ENCODE peak calls at places on chromosome 19, in seven cellular contexts. P is AG04450; E is ELF-1; O is WTC11; C is naive thymus-derived CD8-positive, alpha-beta T cell; S is psoas muscle; W is MCF 10A. H is an unnamed sample.

GRCh38 chr19:12913871-12914690 is 5.0 kb downstream of the SYCE2 start:
- DNase-seq in P (no peak), E (peak), O (no peak), C (peak), S (no peak), W (no peak), H (no peak)

GRCh38 chr19:17326595-17326966 is 8.1 kb downstream of the ANO8 start:
- DNase-seq in P (no peak), E (peak), O (no peak), C (no peak), S (no peak), W (peak), H (no peak)

GRCh38 chr19:17797397-17798201 is 2.7 kb downstream of the B3GNT3 start:
- DNase-seq in P (no peak), E (no peak), O (no peak), C (no peak), S (no peak), W (peak), H (peak)

GRCh38 chr19:12345197-12345596 is 11.8 kb upstream of the ZNF563 start:
- DNase-seq in P (no peak), E (no peak), O (no peak), C (no peak), S (no peak), W (no peak), H (no peak)

GRCh38 chr19:47255947-47256687 is at the start of gene CCDC9:
- DNase-seq in P (peak), E (peak), O (peak), C (no peak), S (peak), W (peak), H (peak)

GRCh38 chr19:4768934-4769777 is 22.4 kb upstream of the FEM1A start:
- DNase-seq in P (peak), E (peak), O (peak), C (peak), S (peak), W (peak), H (peak)

GRCh38 chr19:34662919-34663318 is 14.0 kb downstream of the SCGB2B2 start:
- DNase-seq in P (no peak), E (peak), O (peak), C (peak), S (no peak), W (peak), H (peak)

GRCh38 chr19:46975918-46976782 is 43.5 kb upstream of the NPAS1 start:
- DNase-seq in P (peak), E (peak), O (peak), C (no peak), S (peak), W (peak), H (peak)

GRCh38 chr19:7224205-7224833 is 69.9 kb downstream of the INSR start:
- DNase-seq in P (no peak), E (peak), O (no peak), C (no peak), S (no peak), W (no peak), H (no peak)

GRCh38 chr19:860481-861098 is 1.1 kb downstream of the CFD start:
- DNase-seq in P (peak), E (peak), O (peak), C (peak), S (peak), W (peak), H (peak)

GRCh38 chr19:30046522-30046921 is 104.5 kb downstream of the URI1 start:
- DNase-seq in P (no peak), E (peak), O (no peak), C (no peak), S (no peak), W (no peak), H (peak)

GRCh38 chr19:16834747-16835146 is 5.5 kb downstream of the SIN3B start:
- DNase-seq in P (no peak), E (no peak), O (no peak), C (no peak), S (no peak), W (no peak), H (no peak)

GRCh38 chr19:4647676-4648644 is 8.6 kb downstream of the TNFAIP8L1 start:
- DNase-seq in P (no peak), E (peak), O (peak), C (no peak), S (peak), W (no peak), H (peak)

GRCh38 chr19:29628661-29629385 is 22.7 kb downstream of the POP4 start:
- DNase-seq in P (no peak), E (no peak), O (no peak), C (no peak), S (no peak), W (no peak), H (no peak)

GRCh38 chr19:33413868-33414666 is 40.6 kb downstream of the CEBPG start:
- DNase-seq in P (no peak), E (no peak), O (no peak), C (no peak), S (no peak), W (no peak), H (no peak)

GRCh38 chr19:37763488-37763887 is 15.9 kb downstream of the ZNF573 start:
- DNase-seq in P (no peak), E (no peak), O (no peak), C (no peak), S (no peak), W (peak), H (no peak)

GRCh38 chr19:8552810-8553209 is 24.4 kb downstream of the MYO1F start:
- DNase-seq in P (no peak), E (peak), O (peak), C (no peak), S (no peak), W (peak), H (peak)

GRCh38 chr19:51887522-51888498 is at the start of gene ZNF577:
- DNase-seq in P (peak), E (peak), O (peak), C (peak), S (peak), W (no peak), H (peak)

GRCh38 chr19:2270157-2270571 is 11.8 kb downstream of the PEAK3 start:
- DNase-seq in P (no peak), E (no peak), O (no peak), C (no peak), S (peak), W (peak), H (peak)

GRCh38 chr19:925912-926594 is at the start of gene ARID3A:
- DNase-seq in P (no peak), E (no peak), O (no peak), C (no peak), S (peak), W (no peak), H (peak)

GRCh38 chr19:33558846-33559245 is 37.3 kb upstream of the PEPD start:
- DNase-seq in P (no peak), E (no peak), O (no peak), C (no peak), S (no peak), W (peak), H (peak)

GRCh38 chr19:14517840-14518505 is at the start of gene DNAJB1:
- DNase-seq in P (no peak), E (no peak), O (peak), C (peak), S (peak), W (peak), H (peak)

GRCh38 chr19:53546766-53547541 is 9.0 kb downstream of the ZNF331 start:
- DNase-seq in P (no peak), E (no peak), O (no peak), C (no peak), S (no peak), W (no peak), H (no peak)

GRCh38 chr19:47483800-47484690 is at the start of gene KPTN:
- DNase-seq in P (peak), E (peak), O (peak), C (peak), S (peak), W (peak), H (peak)

GRCh38 chr19:58393725-58394033 is 1.8 kb upstream of the RNF225 start:
- DNase-seq in P (no peak), E (no peak), O (no peak), C (no peak), S (no peak), W (no peak), H (no peak)

H was measured in BE2C.